ENCODE peak calls at places on chromosome 14, in five cellular contexts. A is K562, R is GM12878, H is HepG2, G is HCT116. E is an unnamed sample.

GRCh38 chr14:35215110-35215872 is 76.9 kb upstream of the PSMA6 start:
- DNase-seq in H (peak; percentile 57), R (no peak), G (peak; percentile 38), A (no peak), E (peak; percentile 2)

GRCh38 chr14:93759781-93760307 is 28.4 kb downstream of the PRIMA1 start:
- DNase-seq in A (no peak), H (no peak), G (no peak), R (no peak), E (no peak)

GRCh38 chr14:84987042-84987441 is 542.9 kb upstream of the FLRT2 start:
- DNase-seq in G (no peak), A (no peak), H (no peak), R (no peak), E (no peak)

GRCh38 chr14:53336729-53337128 is 183.6 kb upstream of the DDHD1 start:
- DNase-seq in A (no peak), H (no peak), R (no peak), G (no peak), E (no peak)

GRCh38 chr14:93977790-93978581 is 1.6 kb upstream of the ASB2 start:
- DNase-seq in H (no peak), R (peak; percentile 74), A (no peak), G (no peak), E (no peak)

GRCh38 chr14:103638594-103638993 is 9.6 kb downstream of the KLC1 start:
- DNase-seq in H (no peak), R (no peak), G (no peak), A (no peak), E (no peak)

GRCh38 chr14:101196795-101197590 is 293.5 kb upstream of the RTL1 start:
- DNase-seq in H (no peak), R (no peak), A (peak; percentile 14), G (no peak), E (no peak)

GRCh38 chr14:73717998-73718741 is 4.0 kb upstream of the PNMA1 start:
- DNase-seq in R (no peak), H (no peak), G (no peak), A (no peak), E (no peak)

GRCh38 chr14:72792051-72792788 is 101.7 kb downstream of the DPF3 start:
- DNase-seq in A (no peak), G (no peak), R (no peak), H (no peak), E (peak; percentile 2)

GRCh38 chr14:50615566-50615965 is 52.5 kb downstream of the SAV1 start:
- DNase-seq in A (no peak), G (no peak), R (no peak), H (no peak), E (no peak)

GRCh38 chr14:24280797-24281460 is 9.5 kb upstream of the RABGGTA start:
- DNase-seq in R (no peak), A (no peak), G (no peak), H (no peak), E (no peak)

GRCh38 chr14:105196228-105196960 is 15.3 kb upstream of the NUDT14 start:
- DNase-seq in G (no peak), A (peak; percentile 46), H (peak; percentile 19), R (no peak), E (no peak)

GRCh38 chr14:105195533-105196227 is 14.6 kb upstream of the NUDT14 start:
- DNase-seq in A (no peak), H (no peak), G (no peak), R (no peak), E (no peak)

GRCh38 chr14:105198588-105198987 is 17.5 kb upstream of the NUDT14 start:
- DNase-seq in R (no peak), H (no peak), G (no peak), A (no peak), E (no peak)

GRCh38 chr14:105199093-105199492 is 18.0 kb upstream of the NUDT14 start:
- DNase-seq in R (no peak), A (peak; percentile 62), G (no peak), H (no peak), E (no peak)

DNA sequence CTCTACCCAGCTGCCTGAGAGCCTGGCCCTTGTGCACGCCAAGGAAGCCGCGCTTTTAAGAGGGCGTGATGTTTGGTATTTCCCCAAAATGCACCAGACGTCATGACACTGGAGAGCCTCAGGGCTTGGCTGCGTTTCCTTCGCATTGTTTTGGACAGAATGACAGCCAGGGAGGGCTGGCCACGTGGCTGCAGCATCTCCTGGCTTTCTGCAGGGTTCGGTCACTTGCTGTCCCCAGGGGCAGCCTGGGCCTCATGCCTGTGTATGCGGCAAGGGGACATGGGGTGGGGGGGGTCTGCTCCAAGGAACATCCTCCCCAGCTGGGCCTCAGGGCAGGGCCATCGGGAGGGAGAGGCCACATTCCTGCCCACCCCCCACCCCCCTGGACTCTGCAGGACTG is 16.2 kb upstream of the NUDT14 start:
- DNase-seq in G (no peak), H (no peak), A (no peak), R (no peak), E (no peak)
- H3K9ac ChIP-seq in G (no peak overlapping the region), H (no peak overlapping the region), A (no peak overlapping the region), R (no peak overlapping the region), E (no peak overlapping the region)

DNA sequence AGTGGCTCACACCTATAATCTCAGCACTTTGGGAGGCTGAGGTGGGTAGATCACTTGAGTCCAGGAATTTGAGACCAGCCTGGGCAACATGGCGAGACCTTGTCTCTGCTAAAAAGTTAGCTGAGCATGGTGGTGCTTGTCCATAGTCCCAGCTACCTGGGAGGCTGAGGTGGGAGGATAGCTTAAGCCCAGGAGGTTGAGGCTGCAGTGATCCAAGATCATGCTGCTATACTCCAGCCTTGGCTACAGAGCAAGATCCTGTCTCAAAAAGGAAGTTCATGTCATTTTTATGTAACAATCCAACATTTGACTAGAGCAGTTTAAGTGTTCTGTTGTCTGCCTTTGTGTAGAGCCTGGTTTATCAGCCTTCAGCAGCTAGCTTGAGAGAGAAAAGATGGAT is 6.2 kb downstream of the OXA1L start:
- DNase-seq in R (no peak), A (no peak), G (no peak), H (no peak), E (no peak)
- TF ChIP-seq YY1 in R (no peak), A (no peak), G (no peak), H (no peak), E (no peak)

GRCh38 chr14:75578099-75578785 is at the start of gene FLVCR2:
- DNase-seq in G (no peak), A (peak; percentile 70), H (peak; percentile 44), R (no peak), E (no peak)

GRCh38 chr14:75577724-75578098 is 709 bp upstream of the FLVCR2 start:
- DNase-seq in A (peak; percentile 65), H (peak; percentile 73), R (peak; percentile 34), G (peak; percentile 65), E (peak; percentile 78)

GRCh38 chr14:75577090-75577489 is 1.3 kb upstream of the FLVCR2 start:
- DNase-seq in A (no peak), G (no peak), R (no peak), H (no peak), E (no peak)

GRCh38 chr14:75578786-75579781 is 664 bp downstream of the FLVCR2 start:
- DNase-seq in R (no peak), A (no peak), H (peak; percentile 31), G (no peak), E (no peak)

GRCh38 chr14:75579882-75580281 is 1.5 kb downstream of the FLVCR2 start:
- DNase-seq in R (no peak), G (no peak), A (no peak), H (no peak), E (no peak)
- H3K9ac ChIP-seq in R (no peak overlapping the region), G (no peak overlapping the region), A (no peak overlapping the region), H (peak overlapping the region; percentile 73), E (no peak overlapping the region)

GRCh38 chr14:22667881-22668280 is 23.7 kb upstream of the OR6J1 start:
- DNase-seq in H (no peak), R (no peak), G (no peak), A (no peak), E (no peak)
- TF ChIP-seq YY1 in H (no peak), R (no peak), G (no peak), A (no peak), E (no peak)

GRCh38 chr14:90239139-90239538 is 17.2 kb upstream of the PSMC1 start:
- DNase-seq in R (no peak), A (no peak), H (no peak), G (peak; percentile 7), E (no peak)

GRCh38 chr14:90235179-90235976 is 21.0 kb upstream of the PSMC1 start:
- DNase-seq in A (peak; percentile 73), G (peak; percentile 50), H (peak; percentile 13), R (no peak), E (peak; percentile 65)
- H3K9ac ChIP-seq in A (peak overlapping the region; percentile 74), G (no peak overlapping the region), H (no peak overlapping the region), R (no peak overlapping the region), E (no peak overlapping the region)

GRCh38 chr14:39395555-39396254 is 36.5 kb downstream of the FBXO33 start:
- DNase-seq in G (no peak), R (no peak), H (no peak), A (peak; percentile 7), E (no peak)
- TF ChIP-seq YY1 in G (no peak), R (no peak), H (no peak), A (no peak), E (no peak)

GRCh38 chr14:21086908-21087293 is 11.6 kb downstream of the ZNF219 start:
- DNase-seq in H (no peak), G (no peak), A (no peak), R (no peak), E (no peak)
- H3K9ac ChIP-seq in H (no peak overlapping the region), G (no peak overlapping the region), A (no peak overlapping the region), R (no peak overlapping the region), E (no peak overlapping the region)

E was measured in NT2/D1.